ENCODE peak calls at places on chromosomes 6 and 20, in five cellular contexts. One of them, this sample, is unnamed.

GRCh38 chr6:158586652-158587051 is 26.8 kb downstream of the TMEM181 start:
- DNase-seq in prostate gland: no peak
- DNase-seq in foreskin keratinocyte: no peak
- DNase-seq in germinal center: no peak
- DNase-seq in GM13977: no peak
- DNase-seq in this sample: no peak

GRCh38 chr20:37473249-37474000 is 47.6 kb upstream of the NNAT start:
- DNase-seq in prostate gland: no peak
- DNase-seq in foreskin keratinocyte: no peak
- DNase-seq in germinal center: no peak
- DNase-seq in GM13977: no peak
- DNase-seq in this sample: no peak

GRCh38 chr6:93592417-93592816 is 173.1 kb upstream of the EPHA7 start:
- DNase-seq in prostate gland: no peak
- DNase-seq in foreskin keratinocyte: no peak
- DNase-seq in germinal center: no peak
- DNase-seq in GM13977: no peak
- DNase-seq in this sample: no peak

GRCh38 chr20:51528263-51529026 is 14.1 kb downstream of the NFATC2 start:
- DNase-seq in prostate gland: no peak
- DNase-seq in foreskin keratinocyte: no peak
- DNase-seq in germinal center: no peak
- DNase-seq in GM13977: no peak
- DNase-seq in this sample: no peak

GRCh38 chr6:150894935-150895686 is 29.6 kb downstream of the MTHFD1L start:
- DNase-seq in prostate gland: no peak
- DNase-seq in foreskin keratinocyte: no peak
- DNase-seq in germinal center: no peak
- DNase-seq in GM13977: peak
- DNase-seq in this sample: peak

GRCh38 chr6:102126488-102126887 is 733.0 kb downstream of the GRIK2 start:
- DNase-seq in prostate gland: no peak
- DNase-seq in foreskin keratinocyte: no peak
- DNase-seq in germinal center: no peak
- DNase-seq in GM13977: no peak
- DNase-seq in this sample: no peak

GRCh38 chr6:36886948-36887347 is 1.2 kb downstream of the C6orf89 start:
- DNase-seq in prostate gland: no peak
- DNase-seq in foreskin keratinocyte: no peak
- DNase-seq in germinal center: no peak
- DNase-seq in GM13977: no peak
- DNase-seq in this sample: no peak

GRCh38 chr6:157273756-157274088 is 49.6 kb downstream of the TMEM242 start:
- DNase-seq in prostate gland: no peak
- DNase-seq in foreskin keratinocyte: peak
- DNase-seq in germinal center: peak
- DNase-seq in GM13977: peak
- DNase-seq in this sample: peak

GRCh38 chr6:36729169-36729549 is 31.5 kb downstream of the RAB44 start:
- DNase-seq in prostate gland: no peak
- DNase-seq in foreskin keratinocyte: no peak
- DNase-seq in germinal center: no peak
- DNase-seq in GM13977: no peak
- DNase-seq in this sample: no peak

GRCh38 chr6:42745083-42745637 is 743 bp downstream of the TBCC start:
- DNase-seq in prostate gland: no peak
- DNase-seq in foreskin keratinocyte: peak
- DNase-seq in germinal center: no peak
- DNase-seq in GM13977: peak
- DNase-seq in this sample: peak

GRCh38 chr6:99611148-99611547 is 4.5 kb downstream of the PRDM13 start:
- DNase-seq in prostate gland: no peak
- DNase-seq in foreskin keratinocyte: no peak
- DNase-seq in germinal center: no peak
- DNase-seq in GM13977: peak
- DNase-seq in this sample: peak

GRCh38 chr20:59925894-59926293 is 7.5 kb downstream of the SYCP2 start:
- DNase-seq in prostate gland: peak
- DNase-seq in foreskin keratinocyte: no peak
- DNase-seq in germinal center: no peak
- DNase-seq in GM13977: no peak
- DNase-seq in this sample: no peak

GRCh38 chr6:33801611-33802010 is 2.2 kb downstream of the MLN start:
- DNase-seq in prostate gland: no peak
- DNase-seq in foreskin keratinocyte: no peak
- DNase-seq in germinal center: no peak
- DNase-seq in GM13977: no peak
- DNase-seq in this sample: no peak

GRCh38 chr6:113406051-113406695 is 451.0 kb upstream of the MARCKS start:
- DNase-seq in prostate gland: no peak
- DNase-seq in foreskin keratinocyte: no peak
- DNase-seq in germinal center: no peak
- DNase-seq in GM13977: no peak
- DNase-seq in this sample: no peak

GRCh38 chr20:62214067-62214466 is 6.0 kb downstream of the HRH3 start:
- DNase-seq in prostate gland: no peak
- DNase-seq in foreskin keratinocyte: no peak
- DNase-seq in germinal center: no peak
- DNase-seq in GM13977: no peak
- DNase-seq in this sample: no peak

GRCh38 chr6:131721161-131721560 is 10.3 kb upstream of the CTAGE9 start:
- DNase-seq in prostate gland: no peak
- DNase-seq in foreskin keratinocyte: no peak
- DNase-seq in germinal center: no peak
- DNase-seq in GM13977: no peak
- DNase-seq in this sample: no peak

GRCh38 chr6:136920858-136921520 is 1.1 kb upstream of the SLC35D3 start:
- DNase-seq in prostate gland: no peak
- DNase-seq in foreskin keratinocyte: peak
- DNase-seq in germinal center: peak
- DNase-seq in GM13977: peak
- DNase-seq in this sample: peak

GRCh38 chr6:134480593-134480992 is 162.7 kb upstream of the SGK1 start:
- DNase-seq in prostate gland: peak
- DNase-seq in foreskin keratinocyte: no peak
- DNase-seq in germinal center: no peak
- DNase-seq in GM13977: no peak
- DNase-seq in this sample: no peak

GRCh38 chr6:157328108-157328692 is 4.9 kb upstream of the TMEM242 start:
- DNase-seq in prostate gland: no peak
- DNase-seq in foreskin keratinocyte: peak
- DNase-seq in germinal center: no peak
- DNase-seq in GM13977: no peak
- DNase-seq in this sample: no peak

GRCh38 chr6:157240960-157241311 is 82.4 kb downstream of the TMEM242 start:
- DNase-seq in prostate gland: no peak
- DNase-seq in foreskin keratinocyte: no peak
- DNase-seq in germinal center: no peak
- DNase-seq in GM13977: no peak
- DNase-seq in this sample: no peak